ENCODE peak calls at places on chromosomes 5 and 9, in ten cellular contexts. F is GM23248, R is K562, K is astrocyte, C is GM23338, N is HCT116, P is fibroblast of lung, U is OCI-LY7, J is MM.1S, G is neural progenitor cell. M is an unnamed sample.

GRCh38 chr5:113427871-113428574 is 6.8 kb downstream of the TSSK1B start:
- DNase-seq in K (no peak), C (no peak), J (no peak), P (no peak), R (no peak), G (no peak), F (no peak), N (no peak), U (no peak), M (no peak)

GRCh38 chr5:111308951-111309350 is 84.8 kb downstream of the CAMK4 start:
- DNase-seq in C (peak; percentile 49), U (no peak), R (no peak), F (no peak), G (peak; percentile 75), K (no peak), P (no peak), N (no peak), J (no peak), M (no peak)

GRCh38 chr9:129673602-129674001 is 8.2 kb downstream of the PRRX2 start:
- DNase-seq in K (no peak), G (no peak), F (no peak), C (no peak), N (no peak), J (no peak), U (no peak), P (no peak), R (no peak), M (no peak)

GRCh38 chr5:36403601-36404311 is 102.1 kb upstream of the RANBP3L start:
- DNase-seq in P (peak; percentile 92), N (no peak), G (no peak), U (no peak), J (no peak), C (no peak), K (peak; percentile 88), F (peak; percentile 97), R (no peak), M (no peak)

GRCh38 chr5:872301-872700 is 20.3 kb downstream of the BRD9 start:
- DNase-seq in P (no peak), R (no peak), J (no peak), F (no peak), N (no peak), U (no peak), C (no peak), K (no peak), G (no peak), M (no peak)

GRCh38 chr5:6730407-6730806 is 17.2 kb downstream of the TENT4A start:
- DNase-seq in J (peak; percentile 88), G (no peak), R (no peak), P (no peak), U (no peak), K (no peak), C (no peak), F (no peak), N (no peak), M (no peak)

GRCh38 chr9:83266618-83267543 is 203.9 kb upstream of the RASEF start:
- DNase-seq in G (no peak), P (peak; percentile 22), J (no peak), F (peak; percentile 57), C (no peak), U (no peak), K (peak; percentile 9), N (no peak), R (no peak), M (peak; percentile 39)

GRCh38 chr5:145824040-145824439 is 11.1 kb downstream of the PRELID2 start:
- DNase-seq in K (peak; percentile 47), G (no peak), N (no peak), U (no peak), J (no peak), F (no peak), C (no peak), R (no peak), P (peak; percentile 50), M (no peak)

GRCh38 chr5:60597570-60597969 is 102.4 kb downstream of the DEPDC1B start:
- DNase-seq in P (no peak), G (no peak), F (no peak), C (no peak), U (peak; percentile 74), R (no peak), N (no peak), K (no peak), J (peak; percentile 88), M (no peak)

GRCh38 chr5:134458234-134458633 is 46.6 kb upstream of the CDKN2AIPNL start:
- DNase-seq in N (no peak), R (no peak), C (no peak), U (no peak), J (no peak), P (peak; percentile 78), K (peak; percentile 68), G (no peak), F (peak; percentile 85), M (peak; percentile 31)

GRCh38 chr9:72351538-72352453 is 13.2 kb downstream of the ZFAND5 start:
- DNase-seq in C (no peak), K (peak; percentile 74), U (no peak), J (no peak), P (peak; percentile 83), N (no peak), R (no peak), G (no peak), F (peak; percentile 85), M (no peak)

GRCh38 chr5:68264024-68264956 is 48.7 kb downstream of the PIK3R1 start:
- DNase-seq in G (no peak), U (no peak), N (no peak), F (peak; percentile 60), J (no peak), K (peak; percentile 84), P (peak; percentile 89), R (no peak), C (no peak), M (no peak)

GRCh38 chr5:68267044-68267443 is 51.5 kb downstream of the PIK3R1 start:
- DNase-seq in K (no peak), J (no peak), G (peak; percentile 35), C (no peak), N (no peak), P (no peak), U (no peak), R (no peak), F (no peak), M (no peak)

GRCh38 chr5:68266457-68266856 is 50.9 kb downstream of the PIK3R1 start:
- DNase-seq in U (no peak), K (no peak), F (no peak), C (no peak), N (no peak), P (no peak), J (no peak), R (no peak), G (no peak), M (no peak)

GRCh38 chr5:68265347-68265746 is 49.8 kb downstream of the PIK3R1 start:
- DNase-seq in N (no peak), J (no peak), K (no peak), U (no peak), G (no peak), C (no peak), R (no peak), F (no peak), P (no peak), M (no peak)

GRCh38 chr5:68265822-68266395 is 50.4 kb downstream of the PIK3R1 start:
- DNase-seq in K (peak; percentile 51), P (peak; percentile 60), G (no peak), N (no peak), R (no peak), J (no peak), U (no peak), C (no peak), F (peak; percentile 63), M (no peak)
- H3K79me2 ChIP-seq in K (peaks cover 6% of the 10 kb centered on the region), P (peaks cover 21% of the 10 kb centered on the region), G (peaks cover 8% of the 10 kb centered on the region), N (no peaks in the 10 kb centered on the region), R (no peaks in the 10 kb centered on the region), J (peaks cover 5% of the 10 kb centered on the region), U (peaks cover 25% of the 10 kb centered on the region), C (no peaks in the 10 kb centered on the region), F (peaks cover 71% of the 10 kb centered on the region), M (peaks cover 98% of the 10 kb centered on the region)

DNA sequence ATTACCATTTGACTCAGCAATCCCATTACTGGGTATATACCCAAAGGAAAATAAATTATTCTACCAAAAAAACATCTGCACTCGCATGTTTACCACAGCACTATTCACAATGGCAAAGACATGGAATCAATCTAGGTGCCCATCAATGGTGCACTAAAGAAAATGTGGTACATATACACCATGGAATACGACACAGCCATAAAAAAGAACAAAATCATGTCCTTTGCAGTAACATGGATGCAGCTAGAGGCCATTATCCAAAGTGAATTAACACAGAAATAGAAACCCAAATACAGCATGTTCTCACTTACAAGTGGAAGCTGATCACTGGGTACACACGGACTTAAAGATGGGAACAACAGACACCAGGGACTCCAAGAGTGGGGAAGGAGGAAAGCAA is 2.1 kb downstream of the CDC23 start:
- DNase-seq in N (no peak), C (no peak), U (no peak), K (no peak), F (no peak), G (no peak), R (no peak), J (no peak), P (no peak), M (no peak)
- H3K79me2 ChIP-seq in N (peaks cover 67% of the 10 kb centered on the region), C (peaks cover 68% of the 10 kb centered on the region), U (peaks cover 64% of the 10 kb centered on the region), K (peaks cover 59% of the 10 kb centered on the region), F (peaks cover 70% of the 10 kb centered on the region), G (peaks cover 72% of the 10 kb centered on the region), R (peaks cover 54% of the 10 kb centered on the region), J (peaks cover 63% of the 10 kb centered on the region), P (peaks cover 39% of the 10 kb centered on the region), M (peaks cover 62% of the 10 kb centered on the region)

GRCh38 chr9:127561491-127562270 is 50.4 kb upstream of the STXBP1 start:
- DNase-seq in U (no peak), G (peak; percentile 44), N (peak; percentile 97), J (no peak), P (peak; percentile 100), K (peak; percentile 99), C (peak; percentile 41), R (peak; percentile 75), F (peak; percentile 99), M (peak; percentile 90)

GRCh38 chr9:127563579-127563978 is 48.5 kb upstream of the STXBP1 start:
- DNase-seq in U (no peak), N (no peak), F (no peak), J (no peak), G (no peak), R (no peak), P (no peak), C (no peak), K (no peak), M (no peak)

GRCh38 chr9:127562271-127562780 is 49.8 kb upstream of the STXBP1 start:
- DNase-seq in J (no peak), P (no peak), G (no peak), N (no peak), K (no peak), R (no peak), F (no peak), U (no peak), C (no peak), M (no peak)

GRCh38 chr9:127565231-127565630 is 46.8 kb upstream of the STXBP1 start:
- DNase-seq in K (no peak), U (no peak), P (no peak), R (no peak), F (no peak), N (no peak), G (no peak), C (no peak), J (no peak), M (no peak)

GRCh38 chr9:127562841-127563523 is 49.1 kb upstream of the STXBP1 start:
- DNase-seq in P (peak; percentile 83), R (no peak), F (no peak), U (no peak), N (no peak), J (no peak), K (peak; percentile 76), G (no peak), C (no peak), M (no peak)
- H3K79me2 ChIP-seq in P (peaks cover 97% of the 10 kb centered on the region), R (peaks cover 90% of the 10 kb centered on the region), F (peaks cover 97% of the 10 kb centered on the region), U (no peaks in the 10 kb centered on the region), N (peaks cover 96% of the 10 kb centered on the region), J (no peaks in the 10 kb centered on the region), K (peaks cover 96% of the 10 kb centered on the region), G (peaks cover 36% of the 10 kb centered on the region), C (peaks cover 78% of the 10 kb centered on the region), M (peaks cover 95% of the 10 kb centered on the region)

GRCh38 chr5:55993628-55994501 is 898 bp downstream of the IL6ST start:
- DNase-seq in K (no peak), N (no peak), P (no peak), G (no peak), R (no peak), U (peak; percentile 35), J (peak; percentile 67), C (no peak), F (peak; percentile 46), M (no peak)
- H3K79me2 ChIP-seq in K (peaks cover 56% of the 10 kb centered on the region), N (peaks cover 33% of the 10 kb centered on the region), P (peaks cover 61% of the 10 kb centered on the region), G (peaks cover 19% of the 10 kb centered on the region), R (peaks cover 58% of the 10 kb centered on the region), U (peaks cover 18% of the 10 kb centered on the region), J (peaks cover 79% of the 10 kb centered on the region), C (peaks cover 29% of the 10 kb centered on the region), F (peaks cover 59% of the 10 kb centered on the region), M (peaks cover 64% of the 10 kb centered on the region)